ENCODE peak calls at places on chromosomes 12 and 14, in five cellular contexts. B is dorsolateral prefrontal cortex; R is endothelial cell; Z is SW 1271; M is stimulated activated CD4-positive, alpha-beta T cell treated with anti-CD3 and anti-CD28 coated beads, TNF-alpha, amount 100 ng/mL, for 1 hour. T is an unnamed sample.

GRCh38 chr12:80268924-80269749 is 169.8 kb downstream of the OTOGL start:
- DNase-seq in Z (peak), M (no peak), R (no peak), B (no peak), T (no peak)

GRCh38 chr14:72692678-72693077 is 201.2 kb downstream of the DPF3 start:
- DNase-seq in M (no peak), Z (no peak), B (no peak), R (no peak), T (no peak)

GRCh38 chr14:63563370-63564026 is 20.3 kb upstream of the PPP2R5E start:
- DNase-seq in B (no peak), R (no peak), M (no peak), Z (no peak), T (no peak)

GRCh38 chr14:61132336-61132735 is 148.8 kb downstream of the TMEM30B start:
- DNase-seq in Z (no peak), B (no peak), M (no peak), R (no peak), T (no peak)

GRCh38 chr12:96427269-96427729 is 27.1 kb upstream of the CDK17 start:
- DNase-seq in B (no peak), M (no peak), R (peak), Z (peak), T (peak)

GRCh38 chr12:80045594-80045993 is 53.7 kb upstream of the OTOGL start:
- DNase-seq in Z (no peak), R (no peak), M (no peak), B (no peak), T (no peak)

GRCh38 chr12:111102062-111102735 is 181.8 kb upstream of the MYL2 start:
- DNase-seq in Z (no peak), R (no peak), M (no peak), B (no peak), T (no peak)

GRCh38 chr12:32069071-32069470 is 37.6 kb upstream of the BICD1 start:
- DNase-seq in B (no peak), M (no peak), R (no peak), Z (no peak), T (no peak)

GRCh38 chr12:69476276-69477017 is 6.3 kb downstream of the FRS2 start:
- DNase-seq in Z (no peak), M (no peak), B (no peak), R (no peak), T (peak)

GRCh38 chr14:64503434-64504309 is at the start of gene ZBTB25:
- DNase-seq in B (peak), Z (peak), R (peak), M (peak), T (peak)

GRCh38 chr12:65534105-65534841 is 255.8 kb downstream of the MSRB3 start:
- DNase-seq in Z (no peak), R (no peak), M (no peak), B (no peak), T (no peak)

GRCh38 chr12:24901975-24902461 is 46.9 kb downstream of the BCAT1 start:
- DNase-seq in Z (no peak), B (peak), R (peak), M (no peak), T (peak)

GRCh38 chr12:128316981-128317526 is 50.1 kb downstream of the TMEM132C start:
- DNase-seq in Z (no peak), B (no peak), R (no peak), M (no peak), T (no peak)

GRCh38 chr12:52020539-52021336 is 14.0 kb downstream of the TAMALIN start:
- DNase-seq in Z (no peak), B (peak), M (peak), R (peak), T (peak)

GRCh38 chr14:80095623-80096022 is 115.7 kb downstream of the DIO2 start:
- DNase-seq in M (no peak), B (no peak), R (no peak), Z (no peak), T (no peak)

GRCh38 chr12:27493260-27493935 is 30.6 kb upstream of the PPFIBP1 start:
- DNase-seq in B (no peak), Z (no peak), R (no peak), M (no peak), T (no peak)

GRCh38 chr12:105461276-105461975 is 130.9 kb downstream of the C12orf75 start:
- DNase-seq in M (no peak), Z (no peak), R (no peak), B (no peak), T (no peak)

GRCh38 chr12:40853221-40853620 is 161.0 kb downstream of the CNTN1 start:
- DNase-seq in M (no peak), Z (no peak), R (no peak), B (no peak), T (no peak)

GRCh38 chr12:101935769-101936741 is 58.7 kb downstream of the DRAM1 start:
- DNase-seq in R (no peak), B (no peak), M (no peak), Z (no peak), T (no peak)

GRCh38 chr14:87944987-87945604 is 47.9 kb downstream of the GALC start:
- DNase-seq in M (no peak), B (no peak), R (no peak), Z (no peak), T (peak)

GRCh38 chr12:29286081-29286800 is 94.7 kb downstream of the ERGIC2 start:
- DNase-seq in B (no peak), R (no peak), M (no peak), Z (no peak), T (no peak)

GRCh38 chr14:34043627-34044372 is 92.9 kb upstream of the EGLN3 start:
- DNase-seq in Z (no peak), R (no peak), B (no peak), M (peak), T (no peak)

GRCh38 chr12:53677612-53678133 is 1.8 kb upstream of the ATP5MC2 start:
- DNase-seq in B (peak), R (no peak), Z (no peak), M (no peak), T (peak)

GRCh38 chr12:1797011-1797901 is 23.1 kb upstream of the LRTM2 start:
- DNase-seq in B (peak), M (peak), R (no peak), Z (no peak), T (no peak)

GRCh38 chr12:131133994-131134393 is 180.3 kb downstream of the ADGRD1 start:
- DNase-seq in R (peak), M (no peak), B (peak), Z (no peak), T (no peak)

GRCh38 chr14:59537476-59537875 is 39.1 kb downstream of the CCDC175 start:
- DNase-seq in B (no peak), R (no peak), Z (no peak), M (no peak), T (no peak)

GRCh38 chr12:63321373-63321772 is 170.4 kb upstream of the AVPR1A start:
- DNase-seq in M (no peak), B (no peak), Z (no peak), R (no peak), T (no peak)

GRCh38 chr14:96792003-96792402 is 5.2 kb upstream of the VRK1 start:
- DNase-seq in B (no peak), M (no peak), R (no peak), Z (no peak), T (no peak)

GRCh38 chr12:42450248-42450647 is 124.3 kb downstream of the PPHLN1 start:
- DNase-seq in B (no peak), M (no peak), R (no peak), Z (no peak), T (no peak)

GRCh38 chr14:67940894-67941455 is 121.4 kb downstream of the RAD51B start:
- DNase-seq in Z (no peak), R (no peak), B (no peak), M (no peak), T (no peak)

GRCh38 chr14:67187210-67187609 is 2.0 kb upstream of the GARIN2 start:
- DNase-seq in M (no peak), B (no peak), R (no peak), Z (peak), T (no peak)

GRCh38 chr14:51028851-51029754 is 65.8 kb downstream of the TRIM9 start:
- DNase-seq in R (no peak), Z (no peak), B (no peak), M (no peak), T (no peak)

GRCh38 chr14:40053396-40053795 is 621.2 kb upstream of the FBXO33 start:
- DNase-seq in Z (no peak), M (no peak), R (no peak), B (no peak), T (no peak)

GRCh38 chr12:65529771-65530435 is 251.4 kb downstream of the MSRB3 start:
- DNase-seq in M (no peak), Z (no peak), B (no peak), R (no peak), T (no peak)

GRCh38 chr12:106767954-106768501 is 6.5 kb upstream of the RIC8B start:
- DNase-seq in M (no peak), B (no peak), Z (no peak), R (no peak), T (no peak)

GRCh38 chr14:55814064-55814463 is 234.1 kb downstream of the KTN1 start:
- DNase-seq in R (no peak), B (no peak), M (no peak), Z (no peak), T (no peak)

GRCh38 chr12:13691598-13691997 is 289.8 kb downstream of the GRIN2B start:
- DNase-seq in Z (no peak), B (no peak), R (no peak), M (no peak), T (no peak)

GRCh38 chr12:64566122-64566521 is 44.2 kb upstream of the RASSF3 start:
- DNase-seq in R (no peak), Z (no peak), M (no peak), B (no peak), T (no peak)